ENCODE peak calls at places on chromosome 6, in six cellular contexts. H, W, Q, Y, M and U are unnamed samples.

GRCh38 chr6:56689663-56690062 is 47.0 kb upstream of the DST start:
- DNase-seq in H (no peak), W (no peak), Q (no peak), Y (no peak), M (no peak), U (no peak)

GRCh38 chr6:98067375-98067774 is 767.0 kb upstream of the POU3F2 start:
- DNase-seq in H (no peak), W (no peak), Q (no peak), Y (no peak), M (no peak), U (no peak)

GRCh38 chr6:34484899-34485298 is 19.0 kb downstream of the PACSIN1 start:
- DNase-seq in H (no peak), W (no peak), Q (no peak), Y (no peak), M (no peak), U (no peak)

GRCh38 chr6:13927203-13927602 is 2.5 kb downstream of the RNF182 start:
- DNase-seq in H (no peak), W (no peak), Q (no peak), Y (no peak), M (no peak), U (no peak)

GRCh38 chr6:79810153-79810806 is 137.1 kb downstream of the ELOVL4 start:
- DNase-seq in H (no peak), W (no peak), Q (no peak), Y (no peak), M (no peak), U (no peak)

GRCh38 chr6:144405173-144405572 is 120.0 kb downstream of the UTRN start:
- DNase-seq in H (no peak), W (no peak), Q (no peak), Y (no peak), M (no peak), U (no peak)

GRCh38 chr6:17866876-17867444 is 120.5 kb downstream of the KIF13A start:
- DNase-seq in H (no peak), W (no peak), Q (no peak), Y (no peak), M (no peak), U (no peak)

GRCh38 chr6:105608711-105609374 is 206.0 kb upstream of the PREP start:
- DNase-seq in H (no peak), W (no peak), Q (no peak), Y (peak; percentile 99), M (no peak), U (no peak)

GRCh38 chr6:97925504-97925903 is 642.5 kb upstream of the MMS22L start:
- DNase-seq in H (no peak), W (no peak), Q (no peak), Y (no peak), M (no peak), U (no peak)

GRCh38 chr6:41278699-41279405 is 7.6 kb downstream of the TREM1 start:
- DNase-seq in H (peak; percentile 39), W (no peak), Q (peak; percentile 40), Y (peak; percentile 58), M (peak; percentile 70), U (peak; percentile 26)

GRCh38 chr6:87968435-87969278 is 79.0 kb upstream of the SPACA1 start:
- DNase-seq in H (no peak), W (no peak), Q (peak; percentile 29), Y (no peak), M (peak; percentile 12), U (no peak)

GRCh38 chr6:11774392-11774791 is 4.2 kb downstream of the ADTRP start:
- DNase-seq in H (no peak), W (no peak), Q (no peak), Y (no peak), M (no peak), U (no peak)

GRCh38 chr6:6007311-6008113 is 787 bp upstream of the NRN1 start:
- DNase-seq in H (no peak), W (no peak), Q (no peak), Y (peak; percentile 18), M (peak; percentile 12), U (no peak)

GRCh38 chr6:157811476-157812173 is 11.4 kb upstream of the SNX9 start:
- DNase-seq in H (no peak), W (no peak), Q (no peak), Y (no peak), M (no peak), U (no peak)

GRCh38 chr6:1786455-1787108 is 176.9 kb downstream of the FOXC1 start:
- DNase-seq in H (no peak), W (no peak), Q (no peak), Y (no peak), M (no peak), U (no peak)

GRCh38 chr6:24951831-24952299 is 16.1 kb upstream of the RIPOR2 start:
- DNase-seq in H (no peak), W (no peak), Q (no peak), Y (no peak), M (no peak), U (no peak)

GRCh38 chr6:86147311-86147710 is 504.6 kb upstream of the SYNCRIP start:
- DNase-seq in H (no peak), W (no peak), Q (no peak), Y (no peak), M (no peak), U (no peak)

GRCh38 chr6:55902796-55903195 is 27.4 kb upstream of the BMP5 start:
- DNase-seq in H (no peak), W (no peak), Q (no peak), Y (no peak), M (no peak), U (no peak)

GRCh38 chr6:107715523-107716321 is 108.4 kb downstream of the SCML4 start:
- DNase-seq in H (no peak), W (no peak), Q (no peak), Y (no peak), M (no peak), U (no peak)

GRCh38 chr6:10658910-10659696 is 35.3 kb downstream of the C6orf52 start:
- DNase-seq in H (no peak), W (no peak), Q (no peak), Y (no peak), M (no peak), U (no peak)

DNA sequence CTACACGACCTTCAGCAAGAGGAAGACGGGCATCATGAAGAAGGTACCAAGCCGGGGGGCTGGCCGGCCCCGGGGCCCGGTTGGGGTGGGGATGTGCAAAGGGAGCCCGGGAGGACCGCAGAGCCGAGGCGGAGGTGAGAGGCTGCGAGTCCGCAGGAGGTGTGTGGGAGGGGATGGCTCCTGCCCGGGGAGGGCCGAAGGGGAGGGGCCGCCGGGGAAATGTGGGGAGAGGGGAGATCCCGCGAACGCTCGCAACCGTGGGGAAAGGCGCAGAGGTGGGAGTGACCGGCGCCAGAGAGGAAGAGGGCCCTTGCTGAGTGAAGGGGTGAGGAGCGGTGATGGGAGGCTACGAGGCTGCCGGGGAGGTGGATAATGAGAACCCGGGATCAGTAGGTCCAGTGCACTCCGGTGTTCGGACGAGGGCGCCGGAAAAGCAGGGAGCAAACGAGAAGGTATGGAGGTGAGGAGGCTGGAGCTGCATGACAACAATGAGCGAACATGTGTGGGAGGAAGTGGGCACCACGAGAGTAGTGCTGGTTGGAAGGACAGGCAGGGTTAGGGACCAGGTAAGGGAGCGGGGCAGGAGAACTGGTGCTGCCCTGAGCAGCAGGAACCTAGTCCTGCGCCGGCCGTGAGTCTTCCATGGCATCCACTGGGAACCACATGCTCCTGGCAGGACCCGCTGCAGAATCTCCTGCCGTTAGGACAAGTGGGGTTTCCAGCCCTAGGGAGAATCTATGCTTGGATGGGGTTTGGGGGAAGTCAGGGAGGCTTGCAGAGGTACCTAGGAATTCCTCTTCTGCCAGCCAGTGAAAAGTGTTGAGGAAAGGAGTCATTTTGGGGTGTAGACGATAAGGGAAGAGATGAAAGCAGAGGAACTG is 1.3 kb downstream of the SRF start:
- DNase-seq in H (peak; percentile 61), W (peak; percentile 77), Q (peak; percentile 79), Y (peak; percentile 24), M (peak; percentile 54), U (peak; percentile 41)
- TF ChIP-seq POLR2A in H (peak; percentile 32), W (no peak), Q (no peak), Y (no peak), M (peak; percentile 28), U (peak; percentile 22)

DNA sequence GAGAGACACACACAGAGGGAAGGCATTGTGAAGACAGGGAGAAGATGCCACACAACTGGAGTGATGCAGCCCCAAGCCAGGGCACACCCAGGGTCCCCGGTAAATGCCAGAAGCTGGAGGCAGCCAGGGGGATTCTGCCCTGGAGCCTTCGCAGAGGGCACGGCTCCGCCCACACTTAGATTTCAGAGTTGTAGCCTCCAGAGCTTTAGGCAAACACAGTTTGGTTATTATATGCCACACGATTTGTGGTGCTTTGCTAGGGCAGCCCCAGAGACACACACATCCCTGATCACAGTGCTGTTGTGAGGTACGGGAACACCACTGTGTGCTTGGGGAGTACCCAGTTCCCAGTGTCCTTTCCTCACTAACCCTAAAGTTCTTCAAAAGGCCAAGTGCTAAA is 280.6 kb downstream of the SMOC2 start:
- DNase-seq in H (no peak), W (no peak), Q (no peak), Y (no peak), M (no peak), U (no peak)
- H3K9me3 ChIP-seq in H (no peaks in the 10 kb centered on the region), W (no peaks in the 10 kb centered on the region), Q (no peaks in the 10 kb centered on the region), Y (no peaks in the 10 kb centered on the region), M (no peaks in the 10 kb centered on the region), U (no peaks in the 10 kb centered on the region)

GRCh38 chr6:32937230-32937633 is 3.6 kb downstream of the HLA-DMB start:
- DNase-seq in H (no peak), W (no peak), Q (no peak), Y (no peak), M (no peak), U (peak; percentile 29)
- TF ChIP-seq POLR2A in H (no peak), W (no peak), Q (no peak), Y (no peak), M (no peak), U (no peak)

GRCh38 chr6:111277819-111278218 is 190.5 kb downstream of the SLC16A10 start:
- DNase-seq in H (no peak), W (no peak), Q (no peak), Y (no peak), M (no peak), U (no peak)
- H3K9me3 ChIP-seq in H (no peaks in the 10 kb centered on the region), W (peaks cover 31% of the 10 kb centered on the region), Q (peaks cover 4% of the 10 kb centered on the region), Y (peaks cover 8% of the 10 kb centered on the region), M (peaks cover 3% of the 10 kb centered on the region), U (peaks cover 8% of the 10 kb centered on the region)

GRCh38 chr6:159790149-159790946 is at the start of gene MRPL18:
- DNase-seq in H (peak; percentile 96), W (peak; percentile 93), Q (peak; percentile 93), Y (peak; percentile 98), M (peak; percentile 95), U (peak; percentile 96)
- TF ChIP-seq POLR2A in H (peak; percentile 29), W (no peak), Q (peak; percentile 45), Y (peak; percentile 44), M (peak; percentile 75), U (peak; percentile 29)

GRCh38 chr6:22958677-22959076 is 389.3 kb downstream of the HDGFL1 start:
- DNase-seq in H (no peak), W (no peak), Q (no peak), Y (no peak), M (no peak), U (no peak)
- H3K9me3 ChIP-seq in H (no peaks in the 10 kb centered on the region), W (no peaks in the 10 kb centered on the region), Q (no peaks in the 10 kb centered on the region), Y (no peaks in the 10 kb centered on the region), M (no peaks in the 10 kb centered on the region), U (no peaks in the 10 kb centered on the region)